ENCODE peak calls at places on chromosome 1, in four cellular contexts. One of them, this sample, is unnamed.

GRCh38 chr1:36524359-36525062 is 41.8 kb upstream of the CSF3R start:
- DNase-seq in H1: peak
- DNase-seq in K562: no peak
- DNase-seq in GM12878: no peak
- DNase-seq in this sample: peak

GRCh38 chr1:160083968-160084770 is 2.8 kb downstream of the KCNJ9 start:
- DNase-seq in K562: peak
- DNase-seq in H1: peak
- DNase-seq in GM12878: no peak
- DNase-seq in this sample: peak

GRCh38 chr1:234699795-234700665 is 90.1 kb upstream of the IRF2BP2 start:
- DNase-seq in H1: no peak
- DNase-seq in GM12878: peak
- DNase-seq in K562: peak
- DNase-seq in this sample: peak

GRCh38 chr1:197486948-197487347 is 218.9 kb downstream of the CRB1 start:
- DNase-seq in K562: no peak
- DNase-seq in H1: no peak
- DNase-seq in GM12878: no peak
- DNase-seq in this sample: no peak

GRCh38 chr1:214233856-214234634 is 46.9 kb upstream of the SMYD2 start:
- DNase-seq in GM12878: no peak
- DNase-seq in H1: no peak
- DNase-seq in K562: no peak
- DNase-seq in this sample: no peak

GRCh38 chr1:50417487-50417886 is 5.8 kb downstream of the DMRTA2 start:
- DNase-seq in H1: peak
- DNase-seq in GM12878: no peak
- DNase-seq in K562: peak
- DNase-seq in this sample: peak

GRCh38 chr1:226821719-226822085 is 48.7 kb upstream of the PSEN2 start:
- DNase-seq in GM12878: no peak
- DNase-seq in H1: no peak
- DNase-seq in K562: no peak
- DNase-seq in this sample: peak

GRCh38 chr1:22557341-22557950 is 5.8 kb upstream of the EPHA8 start:
- DNase-seq in H1: no peak
- DNase-seq in K562: no peak
- DNase-seq in GM12878: no peak
- DNase-seq in this sample: no peak

GRCh38 chr1:111553199-111553598 is 49.8 kb upstream of the ADORA3 start:
- DNase-seq in GM12878: no peak
- DNase-seq in H1: no peak
- DNase-seq in K562: no peak
- DNase-seq in this sample: no peak

GRCh38 chr1:22849770-22850169 is 122.9 kb downstream of the LACTBL1 start:
- DNase-seq in K562: no peak
- DNase-seq in GM12878: no peak
- DNase-seq in H1: no peak
- DNase-seq in this sample: no peak

GRCh38 chr1:12434174-12434573 is 183.8 kb downstream of the DHRS3 start:
- DNase-seq in GM12878: peak
- DNase-seq in K562: no peak
- DNase-seq in H1: no peak
- DNase-seq in this sample: no peak

GRCh38 chr1:12406218-12407021 is 176.6 kb downstream of the VPS13D start:
- DNase-seq in K562: no peak
- DNase-seq in H1: no peak
- DNase-seq in GM12878: no peak
- DNase-seq in this sample: no peak

GRCh38 chr1:57517587-57518397 is 93.9 kb upstream of the DAB1 start:
- DNase-seq in H1: no peak
- DNase-seq in K562: no peak
- DNase-seq in GM12878: no peak
- DNase-seq in this sample: no peak

GRCh38 chr1:50742523-50742922 is 217.5 kb downstream of the FAF1 start:
- DNase-seq in K562: no peak
- DNase-seq in H1: no peak
- DNase-seq in GM12878: no peak
- DNase-seq in this sample: no peak

GRCh38 chr1:3014443-3015268 is 6.6 kb upstream of the ACTRT2 start:
- DNase-seq in H1: no peak
- DNase-seq in GM12878: no peak
- DNase-seq in K562: no peak
- DNase-seq in this sample: no peak

GRCh38 chr1:94688646-94689045 is 131.5 kb upstream of the SLC44A3 start:
- DNase-seq in K562: no peak
- DNase-seq in GM12878: no peak
- DNase-seq in H1: peak
- DNase-seq in this sample: no peak

GRCh38 chr1:31727849-31728248 is 24.0 kb upstream of the COL16A1 start:
- DNase-seq in H1: no peak
- DNase-seq in K562: no peak
- DNase-seq in GM12878: no peak
- DNase-seq in this sample: no peak

GRCh38 chr1:209207701-209208286 is 375.7 kb upstream of the CAMK1G start:
- DNase-seq in GM12878: no peak
- DNase-seq in H1: peak
- DNase-seq in K562: peak
- DNase-seq in this sample: peak

GRCh38 chr1:6367381-6368007 is 26.1 kb downstream of the ACOT7 start:
- DNase-seq in GM12878: no peak
- DNase-seq in H1: no peak
- DNase-seq in K562: no peak
- DNase-seq in this sample: no peak

DNA sequence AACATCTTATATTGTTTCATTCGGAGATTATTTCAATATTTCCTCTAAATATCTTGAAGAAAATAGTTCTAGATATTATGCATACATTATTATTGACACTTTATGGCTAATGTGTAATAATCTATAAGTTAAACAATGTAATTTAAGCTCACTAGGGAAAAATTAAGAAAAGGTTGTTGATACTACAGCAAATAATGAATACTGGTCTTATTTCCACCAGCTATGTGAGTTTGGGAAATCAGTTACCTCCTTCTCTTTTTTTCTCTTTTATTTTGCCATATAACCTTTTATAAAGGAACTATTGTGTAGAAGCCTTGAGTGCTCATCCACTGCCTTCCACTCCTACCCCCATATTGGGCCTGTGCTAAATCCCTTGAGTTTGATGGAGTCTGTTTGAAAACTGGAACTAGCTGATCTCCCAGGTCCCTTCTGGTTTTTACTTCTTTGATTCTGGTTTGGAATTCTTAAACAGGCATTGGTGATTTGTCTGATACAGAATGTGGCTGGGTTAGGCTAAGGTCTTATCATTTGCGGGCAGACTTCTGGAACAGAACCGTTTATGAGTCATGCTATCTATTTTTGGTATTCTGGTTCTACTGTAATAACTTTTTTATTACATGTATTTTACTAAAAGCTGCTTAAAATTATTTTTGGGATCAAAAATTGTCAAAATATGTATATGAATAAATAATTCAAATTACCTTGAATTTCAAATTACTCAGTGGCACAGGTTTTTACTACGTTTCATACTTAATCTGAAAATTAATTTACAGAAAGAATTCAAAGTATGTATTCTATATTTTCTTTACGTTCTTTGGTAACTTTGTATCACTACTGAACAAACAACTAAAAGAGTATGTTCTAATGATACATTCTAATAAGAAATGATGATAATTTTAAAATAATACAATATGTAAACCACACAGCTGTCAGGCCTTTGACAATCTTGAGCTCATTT is 5.0 kb upstream of the CDC14A start:
- DNase-seq in GM12878: no peak
- DNase-seq in K562: peak
- DNase-seq in H1: no peak
- DNase-seq in this sample: no peak
- TF ChIP-seq NRF1 in GM12878: no peak
- TF ChIP-seq NRF1 in K562: no peak
- TF ChIP-seq NRF1 in H1: no peak
- TF ChIP-seq NRF1 in this sample: no peak

GRCh38 chr1:223231011-223231572 is 88.0 kb upstream of the TLR5 start:
- DNase-seq in GM12878: no peak
- DNase-seq in H1: no peak
- DNase-seq in K562: no peak
- DNase-seq in this sample: no peak
- TF ChIP-seq NRF1 in GM12878: no peak
- TF ChIP-seq NRF1 in H1: no peak
- TF ChIP-seq NRF1 in K562: no peak
- TF ChIP-seq NRF1 in this sample: no peak

GRCh38 chr1:114033961-114034360 is 54.7 kb downstream of the OLFML3 start:
- DNase-seq in H1: no peak
- DNase-seq in GM12878: no peak
- DNase-seq in K562: no peak
- DNase-seq in this sample: no peak

GRCh38 chr1:114035304-114035700 is 56.0 kb downstream of the OLFML3 start:
- DNase-seq in GM12878: no peak
- DNase-seq in H1: no peak
- DNase-seq in K562: no peak
- DNase-seq in this sample: no peak

GRCh38 chr1:114032271-114033218 is 53.3 kb downstream of the OLFML3 start:
- DNase-seq in GM12878: no peak
- DNase-seq in K562: no peak
- DNase-seq in H1: peak
- DNase-seq in this sample: no peak

GRCh38 chr1:114034561-114035303 is 55.5 kb downstream of the OLFML3 start:
- DNase-seq in H1: no peak
- DNase-seq in GM12878: no peak
- DNase-seq in K562: no peak
- DNase-seq in this sample: no peak

DNA sequence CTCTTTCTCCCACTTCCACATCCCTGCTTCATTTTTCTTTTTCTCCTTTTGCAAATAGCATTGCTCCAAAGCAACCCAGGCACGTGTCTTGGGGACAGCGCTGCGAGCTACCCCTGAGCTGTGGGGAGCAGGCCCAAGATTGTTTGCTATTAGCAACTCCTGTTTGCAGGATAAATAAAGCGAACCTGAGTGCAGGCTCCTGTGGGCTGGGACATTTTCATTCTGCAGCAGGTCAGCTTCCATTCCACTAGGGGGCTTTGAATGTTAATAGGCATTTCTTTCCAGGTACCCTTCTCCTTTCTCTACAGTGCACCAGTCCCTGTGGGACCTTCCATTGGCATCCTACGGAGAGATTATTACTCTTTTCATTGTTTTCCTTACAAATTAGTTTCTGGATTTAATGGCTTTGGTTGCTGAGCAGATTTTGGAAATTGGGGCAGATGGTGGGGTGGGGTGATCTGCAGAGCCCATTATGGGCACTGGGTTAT is 54.0 kb downstream of the OLFML3 start:
- DNase-seq in H1: peak
- DNase-seq in GM12878: no peak
- DNase-seq in K562: peak
- DNase-seq in this sample: peak
- TF ChIP-seq NRF1 in H1: no peak
- TF ChIP-seq NRF1 in GM12878: no peak
- TF ChIP-seq NRF1 in K562: no peak
- TF ChIP-seq NRF1 in this sample: no peak

GRCh38 chr1:201509601-201510374 is 2.9 kb upstream of the CSRP1 start:
- DNase-seq in H1: no peak
- DNase-seq in K562: no peak
- DNase-seq in GM12878: no peak
- DNase-seq in this sample: no peak
- TF ChIP-seq NRF1 in H1: no peak
- TF ChIP-seq NRF1 in K562: no peak
- TF ChIP-seq NRF1 in GM12878: no peak
- TF ChIP-seq NRF1 in this sample: no peak

GRCh38 chr1:201051399-201051798 is 27.9 kb upstream of the KIF21B start:
- DNase-seq in H1: no peak
- DNase-seq in GM12878: no peak
- DNase-seq in K562: no peak
- DNase-seq in this sample: no peak
- TF ChIP-seq NRF1 in H1: no peak
- TF ChIP-seq NRF1 in GM12878: no peak
- TF ChIP-seq NRF1 in K562: no peak
- TF ChIP-seq NRF1 in this sample: no peak

GRCh38 chr1:64996541-64997257 is 30.4 kb upstream of the JAK1 start:
- DNase-seq in H1: no peak
- DNase-seq in GM12878: no peak
- DNase-seq in K562: no peak
- DNase-seq in this sample: no peak

GRCh38 chr1:65003316-65003664 is 36.9 kb upstream of the JAK1 start:
- DNase-seq in K562: no peak
- DNase-seq in H1: no peak
- DNase-seq in GM12878: no peak
- DNase-seq in this sample: no peak

GRCh38 chr1:65002156-65002507 is 35.8 kb upstream of the JAK1 start:
- DNase-seq in K562: no peak
- DNase-seq in H1: no peak
- DNase-seq in GM12878: no peak
- DNase-seq in this sample: no peak

GRCh38 chr1:65002508-65003315 is 36.4 kb upstream of the JAK1 start:
- DNase-seq in H1: peak
- DNase-seq in K562: no peak
- DNase-seq in GM12878: no peak
- DNase-seq in this sample: no peak

GRCh38 chr1:65001238-65001792 is 35.0 kb upstream of the JAK1 start:
- DNase-seq in K562: peak
- DNase-seq in H1: peak
- DNase-seq in GM12878: no peak
- DNase-seq in this sample: no peak
- TF ChIP-seq NRF1 in K562: peak
- TF ChIP-seq NRF1 in H1: no peak
- TF ChIP-seq NRF1 in GM12878: no peak
- TF ChIP-seq NRF1 in this sample: no peak

GRCh38 chr1:85494957-85495266 is 30.0 kb upstream of the DDAH1 start:
- DNase-seq in K562: no peak
- DNase-seq in H1: no peak
- DNase-seq in GM12878: no peak
- DNase-seq in this sample: no peak
- TF ChIP-seq NRF1 in K562: no peak
- TF ChIP-seq NRF1 in H1: no peak
- TF ChIP-seq NRF1 in GM12878: no peak
- TF ChIP-seq NRF1 in this sample: no peak

GRCh38 chr1:245337829-245338484 is 183.2 kb downstream of the KIF26B start:
- DNase-seq in K562: peak
- DNase-seq in H1: no peak
- DNase-seq in GM12878: no peak
- DNase-seq in this sample: peak
- TF ChIP-seq NRF1 in K562: no peak
- TF ChIP-seq NRF1 in H1: no peak
- TF ChIP-seq NRF1 in GM12878: no peak
- TF ChIP-seq NRF1 in this sample: no peak

GRCh38 chr1:201310251-201310985 is 27.1 kb downstream of the PKP1 start:
- DNase-seq in H1: no peak
- DNase-seq in GM12878: no peak
- DNase-seq in K562: no peak
- DNase-seq in this sample: no peak

GRCh38 chr1:201310986-201311355 is 27.7 kb downstream of the PKP1 start:
- DNase-seq in GM12878: no peak
- DNase-seq in K562: no peak
- DNase-seq in H1: no peak
- DNase-seq in this sample: no peak

GRCh38 chr1:201312298-201312697 is 29.0 kb downstream of the PKP1 start:
- DNase-seq in GM12878: no peak
- DNase-seq in H1: no peak
- DNase-seq in K562: no peak
- DNase-seq in this sample: no peak

GRCh38 chr1:201311356-201312011 is 28.2 kb downstream of the PKP1 start:
- DNase-seq in K562: no peak
- DNase-seq in H1: no peak
- DNase-seq in GM12878: peak
- DNase-seq in this sample: no peak

GRCh38 chr1:201313086-201313485 is 29.8 kb downstream of the PKP1 start:
- DNase-seq in H1: no peak
- DNase-seq in GM12878: no peak
- DNase-seq in K562: no peak
- DNase-seq in this sample: no peak
- TF ChIP-seq NRF1 in H1: no peak
- TF ChIP-seq NRF1 in GM12878: no peak
- TF ChIP-seq NRF1 in K562: no peak
- TF ChIP-seq NRF1 in this sample: no peak

This sample was measured in SK-N-SH.